ENCODE peak calls at places on chromosomes 7 and 10, in eight cellular contexts. X is MM.1S, Z is GM12864, H is epithelial cell of esophagus, S is RWPE2, Y is fibroblast of mammary gland, F is PC-9, M is gastrocnemius medialis. A is an unnamed sample.

GRCh38 chr7:150820578-150821198 is 20.1 kb downstream of the TMEM176A start:
- DNase-seq in X (no peak), Z (no peak), H (no peak), S (no peak), Y (no peak), F (no peak), M (no peak), A (peak; percentile 12)

GRCh38 chr7:114973147-114973546 is 51.3 kb downstream of the MDFIC start:
- DNase-seq in X (no peak), Z (no peak), H (no peak), S (no peak), Y (peak; percentile 39), F (no peak), M (no peak), A (no peak)

GRCh38 chr10:31262672-31263071 is 56.3 kb upstream of the ZEB1 start:
- DNase-seq in X (no peak), Z (no peak), H (no peak), S (no peak), Y (peak; percentile 86), F (no peak), M (no peak), A (no peak)

GRCh38 chr7:112279042-112279441 is 72.5 kb downstream of the ZNF277 start:
- DNase-seq in X (no peak), Z (no peak), H (no peak), S (no peak), Y (no peak), F (no peak), M (no peak), A (no peak)

GRCh38 chr7:20329389-20330175 is 1.1 kb upstream of the ITGB8 start:
- DNase-seq in X (peak; percentile 93), Z (peak; percentile 60), H (peak; percentile 80), S (peak; percentile 74), Y (peak; percentile 65), F (peak; percentile 97), M (no peak), A (peak; percentile 76)

GRCh38 chr10:85138046-85138445 is 809.7 kb downstream of the CCSER2 start:
- DNase-seq in X (no peak), Z (no peak), H (no peak), S (no peak), Y (no peak), F (no peak), M (no peak), A (no peak)

GRCh38 chr7:140643416-140643815 is 2.8 kb upstream of the DENND2A start:
- DNase-seq in X (no peak), Z (no peak), H (no peak), S (no peak), Y (no peak), F (no peak), M (no peak), A (no peak)

GRCh38 chr7:112080441-112080840 is 125.8 kb downstream of the DOCK4 start:
- DNase-seq in X (peak; percentile 75), Z (peak; percentile 83), H (peak; percentile 93), S (no peak), Y (peak; percentile 98), F (peak; percentile 45), M (peak; percentile 23), A (peak; percentile 88)

GRCh38 chr7:56079450-56080185 is 13.1 kb downstream of the PHKG1 start:
- DNase-seq in X (no peak), Z (no peak), H (peak; percentile 44), S (no peak), Y (peak; percentile 71), F (no peak), M (peak; percentile 96), A (no peak)

GRCh38 chr7:91465595-91466061 is 201.4 kb downstream of the FZD1 start:
- DNase-seq in X (no peak), Z (no peak), H (no peak), S (no peak), Y (peak; percentile 36), F (no peak), M (no peak), A (no peak)

GRCh38 chr7:142808461-142808801 is 37.7 kb downstream of the PRSS2 start:
- DNase-seq in X (no peak), Z (no peak), H (no peak), S (no peak), Y (no peak), F (no peak), M (no peak), A (no peak)

GRCh38 chr7:142807855-142808460 is 37.2 kb downstream of the PRSS2 start:
- DNase-seq in X (peak; percentile 43), Z (peak; percentile 60), H (no peak), S (no peak), Y (peak; percentile 45), F (peak; percentile 97), M (no peak), A (peak; percentile 85)

GRCh38 chr7:142811154-142811737 is 40.5 kb downstream of the PRSS2 start:
- DNase-seq in X (peak; percentile 84), Z (no peak), H (peak; percentile 48), S (no peak), Y (peak; percentile 65), F (peak; percentile 78), M (no peak), A (peak; percentile 68)

GRCh38 chr7:142808802-142809583 is 38.2 kb downstream of the PRSS2 start:
- DNase-seq in X (peak; percentile 100), Z (peak; percentile 95), H (no peak), S (no peak), Y (no peak), F (peak; percentile 98), M (peak; percentile 34), A (peak; percentile 98)

DNA sequence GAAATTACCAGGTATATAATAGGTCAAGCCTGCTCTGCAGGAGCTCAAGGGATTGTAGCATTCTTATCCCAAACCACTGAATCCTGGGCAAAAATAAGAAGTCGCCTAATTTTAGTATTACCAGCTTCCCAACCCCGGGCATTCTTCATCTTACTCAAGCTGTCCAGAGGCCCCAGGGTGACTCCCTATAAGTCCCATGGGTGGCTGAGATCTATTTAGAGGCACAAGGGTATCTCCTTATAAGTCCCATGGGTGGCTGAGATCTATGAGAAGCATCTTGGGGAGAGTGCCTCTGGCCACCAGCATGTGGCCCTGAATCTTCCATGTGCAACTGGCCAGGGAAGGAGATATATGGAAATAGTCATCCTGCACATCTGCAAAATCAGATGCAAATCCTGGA is 38.9 kb downstream of the PRSS2 start:
- DNase-seq in X (peak; percentile 42), Z (no peak), H (no peak), S (no peak), Y (no peak), F (no peak), M (no peak), A (peak; percentile 52)
- H3K4me3 ChIP-seq in X (peak overlapping the region; percentile 31), Z (no peak overlapping the region), H (no peak overlapping the region), S (no peak overlapping the region), Y (no peak overlapping the region), F (peak overlapping the region; percentile 16), M (no peak overlapping the region), A (no peak overlapping the region)

GRCh38 chr7:134943785-134944400 is 42.4 kb upstream of the AGBL3 start:
- DNase-seq in X (peak; percentile 55), Z (no peak), H (peak; percentile 39), S (no peak), Y (peak; percentile 58), F (no peak), M (no peak), A (peak; percentile 72)

GRCh38 chr7:134941185-134941900 is 45.0 kb upstream of the AGBL3 start:
- DNase-seq in X (no peak), Z (no peak), H (peak; percentile 94), S (no peak), Y (peak; percentile 83), F (peak; percentile 54), M (no peak), A (no peak)

GRCh38 chr7:134942690-134943466 is 43.4 kb upstream of the AGBL3 start:
- DNase-seq in X (no peak), Z (no peak), H (no peak), S (no peak), Y (no peak), F (no peak), M (no peak), A (no peak)

GRCh38 chr7:134940711-134941110 is 45.6 kb upstream of the AGBL3 start:
- DNase-seq in X (no peak), Z (no peak), H (no peak), S (no peak), Y (no peak), F (no peak), M (no peak), A (no peak)

DNA sequence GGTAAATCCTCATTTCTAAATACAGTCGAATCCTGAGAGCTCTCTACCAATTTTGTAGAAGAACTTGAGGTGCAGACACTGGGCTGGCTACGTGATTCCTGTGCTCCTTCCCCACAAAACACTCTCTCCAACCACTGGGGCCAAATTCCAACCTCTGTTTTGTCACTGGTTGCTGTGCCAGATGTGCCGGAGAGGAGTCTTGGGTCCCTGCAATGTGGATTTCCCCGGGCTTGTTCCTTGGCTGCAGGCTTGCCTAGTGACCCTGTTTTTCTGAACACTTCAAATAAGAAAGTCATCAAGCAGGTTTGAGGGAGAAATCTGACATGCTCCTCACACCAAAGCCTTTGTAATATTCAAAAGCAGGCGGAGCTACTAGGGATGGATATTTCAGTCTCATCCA is 44.4 kb upstream of the AGBL3 start:
- DNase-seq in X (no peak), Z (no peak), H (no peak), S (no peak), Y (no peak), F (no peak), M (no peak), A (no peak)
- TF ChIP-seq CTCF in X (no peak), Z (no peak), H (no peak), S (no peak), Y (no peak), F (no peak), M (no peak), A (no peak)

GRCh38 chr10:75295901-75296441 is 60.2 kb upstream of the COMTD1 start:
- DNase-seq in X (no peak), Z (no peak), H (peak; percentile 64), S (no peak), Y (no peak), F (no peak), M (peak; percentile 68), A (no peak)
- H3K4me3 ChIP-seq in X (no peak overlapping the region), Z (no peak overlapping the region), H (no peak overlapping the region), S (no peak overlapping the region), Y (no peak overlapping the region), F (peak overlapping the region; percentile 61), M (peak overlapping the region; percentile 76), A (no peak overlapping the region)

GRCh38 chr10:128846927-128847326 is 620.1 kb upstream of the MGMT start:
- DNase-seq in X (no peak), Z (no peak), H (no peak), S (no peak), Y (no peak), F (no peak), M (no peak), A (no peak)

GRCh38 chr10:128839701-128840100 is 627.3 kb upstream of the MGMT start:
- DNase-seq in X (no peak), Z (no peak), H (no peak), S (no peak), Y (no peak), F (no peak), M (no peak), A (no peak)

GRCh38 chr10:128848807-128849206 is 618.2 kb upstream of the MGMT start:
- DNase-seq in X (no peak), Z (no peak), H (no peak), S (no peak), Y (no peak), F (no peak), M (no peak), A (no peak)

GRCh38 chr10:128839134-128839533 is 627.9 kb upstream of the MGMT start:
- DNase-seq in X (no peak), Z (no peak), H (no peak), S (no peak), Y (no peak), F (no peak), M (no peak), A (no peak)

GRCh38 chr10:128843972-128844371 is 623.1 kb upstream of the MGMT start:
- DNase-seq in X (peak; percentile 17), Z (no peak), H (no peak), S (no peak), Y (peak; percentile 2), F (no peak), M (no peak), A (no peak)
- TF ChIP-seq CTCF in X (peak; percentile 28), Z (no peak), H (no peak), S (peak; percentile 19), Y (no peak), F (no peak), M (no peak), A (no peak)

A was measured in GM12865.